ENCODE peak calls at places on chromosomes 16 and 17, in eight cellular contexts. Q, P, I, T, D, V, L and C are unnamed samples.

GRCh38 chr17:44345497-44346026 is 460 bp downstream of the GRN start:
- DNase-seq in Q (peak), P (peak), I (peak), T (peak), D (no peak), V (no peak), L (peak), C (peak)

GRCh38 chr16:88617268-88618031 is 20.9 kb upstream of the IL17C start:
- DNase-seq in Q (no peak), P (no peak), I (no peak), T (no peak), D (no peak), V (no peak), L (no peak), C (no peak)

GRCh38 chr16:67393790-67394270 is 532 bp upstream of the TPPP3 start:
- DNase-seq in Q (no peak), P (no peak), I (no peak), T (no peak), D (no peak), V (no peak), L (no peak), C (no peak)

GRCh38 chr16:14179116-14179515 is 108.0 kb downstream of the MRTFB start:
- DNase-seq in Q (no peak), P (no peak), I (no peak), T (no peak), D (no peak), V (no peak), L (no peak), C (no peak)

GRCh38 chr17:75830168-75831031 is 13.8 kb downstream of the UNC13D start:
- DNase-seq in Q (peak), P (peak), I (no peak), T (no peak), D (no peak), V (no peak), L (no peak), C (no peak)

GRCh38 chr16:46789075-46789474 is 40.9 kb upstream of the MYLK3 start:
- DNase-seq in Q (no peak), P (no peak), I (no peak), T (no peak), D (no peak), V (no peak), L (no peak), C (peak)

GRCh38 chr17:57350266-57350665 is 93.9 kb downstream of the MSI2 start:
- DNase-seq in Q (no peak), P (no peak), I (no peak), T (no peak), D (no peak), V (no peak), L (no peak), C (no peak)

GRCh38 chr17:78383725-78384471 is 5.4 kb downstream of the PGS1 start:
- DNase-seq in Q (no peak), P (peak), I (no peak), T (peak), D (no peak), V (no peak), L (no peak), C (no peak)

GRCh38 chr16:24189941-24190340 is 66.2 kb upstream of the CACNG3 start:
- DNase-seq in Q (no peak), P (no peak), I (no peak), T (peak), D (no peak), V (no peak), L (no peak), C (no peak)

GRCh38 chr16:31537362-31537921 is 9.7 kb downstream of the AHSP start:
- DNase-seq in Q (peak), P (no peak), I (no peak), T (no peak), D (no peak), V (no peak), L (no peak), C (no peak)

GRCh38 chr16:20740901-20741491 is 622 bp downstream of the THUMPD1 start:
- DNase-seq in Q (peak), P (peak), I (peak), T (peak), D (peak), V (peak), L (peak), C (peak)

GRCh38 chr17:78422872-78423588 is 44.6 kb downstream of the PGS1 start:
- DNase-seq in Q (no peak), P (no peak), I (no peak), T (no peak), D (no peak), V (no peak), L (no peak), C (no peak)

GRCh38 chr17:35256629-35257028 is 13.8 kb downstream of the SLFN5 start:
- DNase-seq in Q (no peak), P (no peak), I (no peak), T (no peak), D (no peak), V (no peak), L (no peak), C (no peak)

GRCh38 chr16:77273-77806 is 685 bp upstream of the MPG start:
- DNase-seq in Q (peak), P (peak), I (no peak), T (peak), D (no peak), V (no peak), L (no peak), C (no peak)

GRCh38 chr17:18129041-18129502 is 20.5 kb downstream of the MYO15A start:
- DNase-seq in Q (no peak), P (no peak), I (no peak), T (no peak), D (no peak), V (no peak), L (no peak), C (peak)